ENCODE peak calls at places on chromosomes 16 and 17, in nine cellular contexts. Y, N, W, A, K, Q, Z, G and T are unnamed samples.
A peak's percentile ranks its signal among the peaks of the same experiment; 100 is the strongest.

GRCh38 chr16:54275956-54276355 is 10.6 kb downstream of the IRX3 start:
- DNase-seq in Y (no peak), N (no peak), W (no peak), A (no peak), K (peak; percentile 27), Q (no peak), Z (no peak), G (no peak), T (no peak)

GRCh38 chr17:35788504-35788998 is 6.9 kb downstream of the MMP28 start:
- DNase-seq in Y (peak; percentile 94), N (peak; percentile 98), W (no peak), A (peak; percentile 86), K (no peak), Q (no peak), Z (no peak), G (peak; percentile 96), T (peak; percentile 67)

GRCh38 chr16:13077816-13078215 is 176.4 kb downstream of the SHISA9 start:
- DNase-seq in Y (no peak), N (no peak), W (no peak), A (no peak), K (no peak), Q (no peak), Z (no peak), G (no peak), T (no peak)

GRCh38 chr17:69637399-69638165 is 223.1 kb downstream of the MAP2K6 start:
- DNase-seq in Y (peak; percentile 47), N (peak; percentile 17), W (no peak), A (peak; percentile 76), K (no peak), Q (no peak), Z (no peak), G (peak; percentile 71), T (peak; percentile 16)

GRCh38 chr16:86680137-86680536 is 101.8 kb downstream of the FOXL1 start:
- DNase-seq in Y (peak; percentile 74), N (peak; percentile 56), W (no peak), A (peak; percentile 76), K (no peak), Q (no peak), Z (no peak), G (peak; percentile 93), T (peak; percentile 82)

GRCh38 chr16:4140652-4141051 is 24.4 kb upstream of the ADCY9 start:
- DNase-seq in Y (peak; percentile 60), N (peak; percentile 89), W (no peak), A (peak; percentile 20), K (no peak), Q (no peak), Z (no peak), G (peak; percentile 44), T (peak; percentile 31)

GRCh38 chr17:45867171-45867570 is 22.5 kb downstream of the SPPL2C start:
- DNase-seq in Y (no peak), N (no peak), W (no peak), A (no peak), K (no peak), Q (no peak), Z (no peak), G (no peak), T (no peak)

GRCh38 chr16:20249247-20249646 is 78.1 kb downstream of the GP2 start:
- DNase-seq in Y (no peak), N (no peak), W (no peak), A (no peak), K (no peak), Q (no peak), Z (no peak), G (no peak), T (no peak)

GRCh38 chr16:11629071-11630030 is 38.9 kb upstream of the SNN start:
- DNase-seq in Y (peak; percentile 71), N (no peak), W (no peak), A (no peak), K (no peak), Q (no peak), Z (peak; percentile 68), G (no peak), T (no peak)

GRCh38 chr17:75031972-75032895 is 14.5 kb downstream of the ATP5PD start:
- DNase-seq in Y (peak; percentile 85), N (peak; percentile 64), W (no peak), A (peak; percentile 83), K (no peak), Q (no peak), Z (peak; percentile 68), G (peak; percentile 92), T (peak; percentile 80)

GRCh38 chr16:50273888-50274770 is 7.8 kb downstream of the ADCY7 start:
- DNase-seq in Y (no peak), N (no peak), W (no peak), A (no peak), K (no peak), Q (no peak), Z (peak; percentile 74), G (no peak), T (no peak)

GRCh38 chr17:68381076-68381900 is 76.0 kb downstream of the WIPI1 start:
- DNase-seq in Y (peak; percentile 93), N (peak; percentile 74), W (no peak), A (peak; percentile 97), K (no peak), Q (no peak), Z (peak; percentile 75), G (peak; percentile 99), T (peak; percentile 84)

GRCh38 chr16:57941016-57941656 is 29.8 kb downstream of the CNGB1 start:
- DNase-seq in Y (peak; percentile 14), N (peak; percentile 32), W (no peak), A (peak; percentile 11), K (no peak), Q (no peak), Z (peak; percentile 84), G (peak; percentile 22), T (peak; percentile 54)

GRCh38 chr16:50944431-50944830 is 202.5 kb downstream of the CYLD start:
- DNase-seq in Y (no peak), N (no peak), W (no peak), A (no peak), K (no peak), Q (no peak), Z (no peak), G (no peak), T (no peak)

GRCh38 chr16:80616362-80616761 is 75.6 kb downstream of the DYNLRB2 start:
- DNase-seq in Y (no peak), N (no peak), W (no peak), A (no peak), K (no peak), Q (no peak), Z (no peak), G (no peak), T (no peak)

GRCh38 chr16:80612461-80613017 is 71.7 kb downstream of the DYNLRB2 start:
- DNase-seq in Y (no peak), N (no peak), W (no peak), A (no peak), K (no peak), Q (no peak), Z (no peak), G (no peak), T (no peak)

GRCh38 chr16:80611930-80612327 is 71.1 kb downstream of the DYNLRB2 start:
- DNase-seq in Y (no peak), N (no peak), W (no peak), A (no peak), K (no peak), Q (no peak), Z (no peak), G (no peak), T (no peak)

GRCh38 chr16:80615751-80616150 is 75.0 kb downstream of the DYNLRB2 start:
- DNase-seq in Y (no peak), N (no peak), W (no peak), A (no peak), K (no peak), Q (no peak), Z (no peak), G (no peak), T (no peak)

GRCh38 chr16:80614908-80615696 is 74.3 kb downstream of the DYNLRB2 start:
- DNase-seq in Y (peak; percentile 42), N (peak; percentile 61), W (no peak), A (peak; percentile 65), K (no peak), Q (no peak), Z (no peak), G (peak; percentile 73), T (peak; percentile 84)
- TF ChIP-seq CTCF in Y (no peak), N (no peak), W (no peak), A (no peak), K (no peak), Q (no peak), Z (no peak), G (no peak), T (peak; percentile 17)

GRCh38 chr17:47894498-47895253 is 1.4 kb upstream of the SP2 start:
- DNase-seq in Y (no peak), N (no peak), W (no peak), A (no peak), K (no peak), Q (no peak), Z (no peak), G (no peak), T (no peak)
- TF ChIP-seq CTCF in Y (no peak), N (no peak), W (no peak), A (no peak), K (no peak), Q (no peak), Z (no peak), G (no peak), T (no peak)

DNA sequence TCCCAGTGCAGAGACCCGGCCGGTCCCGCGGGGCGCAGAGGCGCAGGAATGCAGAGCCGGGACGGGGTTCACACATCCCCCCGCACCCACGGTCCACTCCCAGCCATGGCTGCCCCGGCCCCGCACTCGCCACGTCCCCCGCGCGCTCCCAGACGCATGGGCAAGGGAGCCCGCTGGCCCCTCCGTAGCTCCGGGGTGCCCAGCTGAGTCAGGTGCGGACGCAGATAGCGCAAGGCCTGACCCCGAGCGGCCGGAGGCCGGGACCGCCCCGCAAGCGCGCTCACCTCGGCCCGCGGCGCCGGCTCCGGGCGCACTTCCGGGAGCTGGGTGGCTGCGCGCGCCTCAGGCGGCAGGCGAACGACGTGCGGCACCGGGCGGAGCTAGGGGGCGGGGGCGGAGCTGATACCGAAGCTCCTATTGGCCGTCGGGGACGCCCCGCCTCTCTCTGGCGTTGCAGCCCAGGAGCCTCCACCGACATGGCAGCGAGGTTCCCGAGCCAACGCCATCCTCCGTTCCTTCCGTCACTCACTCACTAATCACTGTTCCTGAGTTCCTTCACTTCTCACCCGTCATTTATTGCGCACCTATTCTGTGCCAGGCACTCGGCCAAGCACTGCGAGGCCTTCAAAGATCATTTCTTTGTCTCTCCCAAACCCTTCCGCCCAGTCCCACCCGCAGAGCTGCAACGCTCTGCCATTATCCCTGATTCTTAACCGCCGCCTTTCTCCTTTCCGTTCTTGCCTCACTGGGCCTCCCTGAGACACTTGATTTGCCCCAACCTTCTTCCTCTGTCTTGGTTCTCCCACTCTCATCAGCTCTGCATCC is at the start of gene ZNF18:
- DNase-seq in Y (peak; percentile 91), N (peak; percentile 83), W (peak; percentile 86), A (peak; percentile 94), K (peak; percentile 97), Q (peak; percentile 96), Z (peak; percentile 99), G (peak; percentile 87), T (peak; percentile 94)
- TF ChIP-seq CTCF in Y (no peak), N (peak; percentile 0), W (no peak), A (no peak), K (no peak), Q (no peak), Z (peak; percentile 33), G (no peak), T (no peak)

DNA sequence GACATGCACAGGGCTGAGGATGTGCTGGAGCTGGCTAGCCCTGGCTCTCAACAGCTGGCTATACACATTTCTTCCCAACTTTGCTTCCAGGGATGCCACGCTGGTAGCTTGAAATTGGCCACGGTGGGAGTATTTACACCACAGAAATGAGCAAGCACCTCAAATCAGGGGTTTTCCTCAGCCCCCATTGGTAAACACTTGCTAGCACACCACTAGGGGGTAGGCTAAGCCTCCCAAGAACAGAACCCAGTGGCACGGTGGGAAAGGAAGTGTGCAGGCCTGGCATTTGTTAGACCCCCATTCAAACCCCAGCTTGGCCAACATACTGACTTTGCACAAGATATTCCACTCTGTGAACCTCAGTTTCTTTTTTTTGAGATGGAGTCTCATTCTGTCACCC is 12.9 kb downstream of the DRC3 start:
- DNase-seq in Y (no peak), N (no peak), W (no peak), A (no peak), K (no peak), Q (no peak), Z (no peak), G (peak; percentile 16), T (peak; percentile 34)
- TF ChIP-seq CTCF in Y (no peak), N (peak; percentile 9), W (no peak), A (no peak), K (no peak), Q (no peak), Z (no peak), G (peak; percentile 28), T (peak; percentile 36)